ENCODE peak calls at places on chromosomes 5 and 9, in six cellular contexts. B is neuronal stem cell, A is HCT116, L is K562, H is mesenchymal stem cell, Y is OCI-LY7. R is an unnamed sample.

GRCh38 chr5:180873628-180874520 is 12.8 kb upstream of the ZFP62 start:
- DNase-seq in B (no peak), A (no peak), L (peak; percentile 71), H (peak; percentile 35), Y (peak; percentile 53), R (peak; percentile 37)

GRCh38 chr5:161925960-161926359 is 78.0 kb downstream of the GABRA1 start:
- DNase-seq in B (no peak), A (no peak), L (no peak), H (no peak), Y (peak; percentile 0), R (no peak)

GRCh38 chr5:33692983-33693382 is 198.8 kb downstream of the ADAMTS12 start:
- DNase-seq in B (no peak), A (no peak), L (no peak), H (no peak), Y (no peak), R (no peak)

GRCh38 chr5:164145458-164145857 is 640.0 kb downstream of the MAT2B start:
- DNase-seq in B (no peak), A (no peak), L (no peak), H (no peak), Y (no peak), R (no peak)

GRCh38 chr5:73722224-73722623 is 96.2 kb downstream of the ARHGEF28 start:
- DNase-seq in B (no peak), A (no peak), L (no peak), H (peak; percentile 34), Y (no peak), R (no peak)

GRCh38 chr9:119370816-119371215 is 1.6 kb upstream of the BRINP1 start:
- DNase-seq in B (peak; percentile 73), A (no peak), L (peak; percentile 19), H (peak; percentile 25), Y (peak; percentile 12), R (peak; percentile 87)

GRCh38 chr9:83062011-83062652 is 810 bp downstream of the RASEF start:
- DNase-seq in B (peak; percentile 38), A (no peak), L (no peak), H (peak; percentile 33), Y (no peak), R (peak; percentile 86)

GRCh38 chr5:158563774-158564390 is 535.8 kb downstream of the EBF1 start:
- DNase-seq in B (no peak), A (no peak), L (no peak), H (no peak), Y (peak; percentile 26), R (no peak)

GRCh38 chr5:111755942-111756353 is 1.0 kb downstream of the NREP start:
- DNase-seq in B (no peak), A (no peak), L (no peak), H (peak; percentile 67), Y (peak; percentile 45), R (peak; percentile 50)

GRCh38 chr5:38765461-38765861 is 80.4 kb upstream of the OSMR start:
- DNase-seq in B (no peak), A (no peak), L (no peak), H (no peak), Y (no peak), R (no peak)

GRCh38 chr5:175129619-175130018 is 314.4 kb downstream of the DRD1 start:
- DNase-seq in B (no peak), A (no peak), L (no peak), H (no peak), Y (no peak), R (no peak)

GRCh38 chr5:51657340-51658240 is 274.3 kb downstream of the ISL1 start:
- DNase-seq in B (no peak), A (no peak), L (no peak), H (no peak), Y (no peak), R (no peak)

GRCh38 chr5:6349387-6349786 is 29.0 kb downstream of the MED10 start:
- DNase-seq in B (no peak), A (no peak), L (no peak), H (no peak), Y (no peak), R (no peak)

GRCh38 chr9:114409103-114409780 is 21.5 kb upstream of the AKNA start:
- DNase-seq in B (no peak), A (no peak), L (no peak), H (peak; percentile 87), Y (no peak), R (peak; percentile 75)

GRCh38 chr5:17058438-17058837 is 122.3 kb upstream of the MYO10 start:
- DNase-seq in B (no peak), A (no peak), L (no peak), H (no peak), Y (no peak), R (no peak)

GRCh38 chr9:79673614-79674013 is 101.8 kb downstream of the TLE4 start:
- DNase-seq in B (no peak), A (no peak), L (no peak), H (no peak), Y (no peak), R (no peak)

GRCh38 chr9:7368410-7369292 is 430.9 kb downstream of the DMAC1 start:
- DNase-seq in B (no peak), A (no peak), L (no peak), H (peak; percentile 98), Y (no peak), R (peak; percentile 67)

GRCh38 chr9:111891910-111892499 is 4.6 kb upstream of the UGCG start:
- DNase-seq in B (no peak), A (peak; percentile 59), L (peak; percentile 33), H (no peak), Y (peak; percentile 73), R (peak; percentile 78)

GRCh38 chr5:159442210-159442850 is 112.0 kb upstream of the IL12B start:
- DNase-seq in B (no peak), A (no peak), L (no peak), H (peak; percentile 32), Y (no peak), R (no peak)

GRCh38 chr9:135265931-135266330 is 178.5 kb downstream of the OLFM1 start:
- DNase-seq in B (no peak), A (no peak), L (no peak), H (no peak), Y (no peak), R (no peak)

GRCh38 chr5:54243483-54244080 is 66.8 kb downstream of the ARL15 start:
- DNase-seq in B (peak; percentile 27), A (peak; percentile 27), L (peak; percentile 35), H (peak; percentile 48), Y (peak; percentile 46), R (no peak)

GRCh38 chr9:92392690-92393089 is 11.7 kb downstream of the OGN start:
- DNase-seq in B (no peak), A (no peak), L (no peak), H (no peak), Y (no peak), R (peak; percentile 35)

GRCh38 chr5:100646011-100646410 is 110.8 kb downstream of the FAM174A start:
- DNase-seq in B (no peak), A (no peak), L (no peak), H (no peak), Y (no peak), R (no peak)

GRCh38 chr5:57221049-57221568 is 47.2 kb downstream of the GPBP1 start:
- DNase-seq in B (peak; percentile 59), A (peak; percentile 35), L (peak; percentile 40), H (peak; percentile 75), Y (peak; percentile 68), R (peak; percentile 37)

GRCh38 chr5:12522116-12522515 is 617.9 kb upstream of the CTNND2 start:
- DNase-seq in B (no peak), A (no peak), L (no peak), H (no peak), Y (no peak), R (no peak)

GRCh38 chr9:13717356-13718057 is 438.0 kb upstream of the MPDZ start:
- DNase-seq in B (no peak), A (no peak), L (no peak), H (no peak), Y (no peak), R (no peak)

GRCh38 chr9:69149321-69149807 is 24.7 kb upstream of the TJP2 start:
- DNase-seq in B (no peak), A (no peak), L (no peak), H (peak; percentile 63), Y (no peak), R (peak; percentile 84)

GRCh38 chr9:71910602-71911060 is 362 bp downstream of the ABHD17B start:
- DNase-seq in B (no peak), A (no peak), L (no peak), H (no peak), Y (peak; percentile 68), R (no peak)

GRCh38 chr9:16179566-16179965 is 626.7 kb downstream of the CCDC171 start:
- DNase-seq in B (no peak), A (no peak), L (no peak), H (no peak), Y (no peak), R (no peak)

DNA sequence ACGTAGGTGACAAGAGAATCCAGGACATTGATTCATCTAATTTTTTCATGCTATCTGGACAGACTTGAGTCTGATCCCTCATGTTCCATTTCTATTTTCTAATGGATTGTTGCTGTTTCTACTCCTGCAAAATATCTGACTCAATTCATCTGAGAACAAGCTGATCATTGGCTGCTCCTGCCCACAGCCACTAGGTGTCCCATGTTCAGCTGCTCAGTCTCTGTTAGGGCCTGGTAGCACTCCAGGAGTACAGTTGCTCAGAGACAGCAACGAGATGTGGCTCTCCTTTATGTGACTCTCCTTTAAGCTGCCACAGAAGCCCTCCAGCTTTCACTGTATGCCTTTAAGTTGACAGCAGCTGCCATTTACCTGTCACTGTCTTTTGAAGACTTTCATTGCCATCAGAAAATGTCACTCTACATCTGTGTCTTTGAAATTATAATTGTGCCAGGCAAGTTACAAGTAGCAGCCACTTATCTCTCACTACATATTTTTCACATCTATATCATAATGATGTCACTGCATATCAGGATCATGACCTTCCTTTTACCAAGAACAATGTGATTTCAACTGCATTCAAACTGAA is 1944.2 kb upstream of the NUDT12 start:
- DNase-seq in B (no peak), A (peak; percentile 16), L (peak; percentile 6), H (peak; percentile 32), Y (peak; percentile 1), R (no peak)
- H2AFZ ChIP-seq in B (no peak overlapping the region), A (no peak overlapping the region), L (peak overlapping the region; percentile 63), H (no peak overlapping the region), Y (no peak overlapping the region), R (no peak overlapping the region)

GRCh38 chr9:137313956-137314560 is 12.0 kb upstream of the NRARP start:
- DNase-seq in B (no peak), A (no peak), L (no peak), H (no peak), Y (no peak), R (peak; percentile 89)
- H3K4me1 ChIP-seq in B (peaks cover 31% of the 10 kb centered on the region), A (peaks cover 34% of the 10 kb centered on the region), L (peaks cover 16% of the 10 kb centered on the region), H (peaks cover 23% of the 10 kb centered on the region), Y (peaks cover 20% of the 10 kb centered on the region), R (no peaks in the 10 kb centered on the region)

GRCh38 chr5:65902104-65902503 is 24.3 kb upstream of the ERBIN start:
- DNase-seq in B (no peak), A (no peak), L (no peak), H (no peak), Y (no peak), R (no peak)
- H2AFZ ChIP-seq in B (no peak overlapping the region), A (no peak overlapping the region), L (peak overlapping the region; percentile 36), H (no peak overlapping the region), Y (no peak overlapping the region), R (no peak overlapping the region)

DNA sequence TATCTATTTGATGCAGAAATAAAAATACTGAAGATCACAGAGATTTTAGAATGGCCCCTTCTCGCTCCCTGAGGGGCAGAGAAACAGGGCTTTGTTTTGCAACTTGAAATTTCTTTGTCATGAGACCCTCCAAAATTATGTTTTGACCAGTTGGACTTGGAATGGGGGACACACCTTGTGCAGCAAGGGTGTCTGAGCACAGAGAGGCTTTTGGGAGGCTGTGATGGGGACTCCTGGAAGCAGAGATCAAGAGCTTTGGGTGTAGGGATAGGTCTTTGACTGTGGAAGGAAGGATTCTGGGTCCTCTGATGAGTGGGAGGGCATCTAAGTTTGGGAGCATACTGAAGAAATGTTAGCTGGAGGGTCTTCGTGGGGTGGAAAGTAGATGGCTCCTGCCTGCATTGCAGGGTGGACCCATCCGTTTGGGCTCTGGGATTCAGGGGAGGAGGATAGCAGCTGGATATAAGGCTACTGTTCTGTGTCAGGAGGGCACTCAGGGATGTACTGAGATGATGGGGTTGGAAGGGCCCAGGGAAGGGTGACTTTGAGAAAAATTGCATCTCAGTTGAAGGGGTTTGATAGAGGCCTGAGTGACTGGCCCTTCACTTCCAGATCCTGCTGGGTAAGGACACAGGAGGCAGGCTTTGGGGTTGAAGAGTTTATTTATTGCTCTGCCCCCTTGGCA is 1.8 kb upstream of the MYORG start:
- DNase-seq in B (no peak), A (no peak), L (no peak), H (no peak), Y (no peak), R (peak; percentile 48)
- H3K4me1 ChIP-seq in B (peaks cover 15% of the 10 kb centered on the region), A (peaks cover 31% of the 10 kb centered on the region), L (peaks cover 9% of the 10 kb centered on the region), H (peaks cover 32% of the 10 kb centered on the region), Y (peaks cover 42% of the 10 kb centered on the region), R (peaks cover 7% of the 10 kb centered on the region)